ENCODE peak calls at places on chromosomes 11 and 22, in four cellular contexts. Y, H, M and D are unnamed samples.

GRCh38 chr11:114448749-114449484 is 9.7 kb downstream of the REXO2 start:
- DNase-seq in Y (no peak), H (no peak), M (no peak), D (no peak)

GRCh38 chr11:2574553-2575535 is 125.0 kb downstream of the KCNQ1OT1 start:
- DNase-seq in Y (no peak), H (no peak), M (no peak), D (no peak)

GRCh38 chr11:2739531-2740274 is 39.9 kb upstream of the KCNQ1OT1 start:
- DNase-seq in Y (no peak), H (peak), M (no peak), D (no peak)

GRCh38 chr11:117872962-117873827 is 3.3 kb downstream of the FXYD6 start:
- DNase-seq in Y (no peak), H (no peak), M (no peak), D (no peak)

GRCh38 chr11:92276773-92277172 is 52.2 kb downstream of the FAT3 start:
- DNase-seq in Y (no peak), H (no peak), M (no peak), D (no peak)

GRCh38 chr22:25490869-25491268 is 73.6 kb upstream of the GRK3 start:
- DNase-seq in Y (no peak), H (no peak), M (no peak), D (no peak)

GRCh38 chr11:110710520-110711381 is 1.5 kb downstream of the ARHGAP20 start:
- DNase-seq in Y (no peak), H (no peak), M (peak), D (peak)

GRCh38 chr11:73991471-73992006 is 8.9 kb upstream of the UCP2 start:
- DNase-seq in Y (peak), H (no peak), M (no peak), D (no peak)

GRCh38 chr11:34345991-34346480 is 11.8 kb downstream of the ABTB2 start:
- DNase-seq in Y (no peak), H (no peak), M (no peak), D (peak)

GRCh38 chr22:23251445-23252093 is 71.3 kb downstream of the BCR start:
- DNase-seq in Y (no peak), H (no peak), M (peak), D (no peak)

GRCh38 chr22:27461470-27461869 is 340.1 kb downstream of the MN1 start:
- DNase-seq in Y (no peak), H (no peak), M (no peak), D (no peak)

GRCh38 chr22:27460596-27461347 is 340.8 kb downstream of the MN1 start:
- DNase-seq in Y (no peak), H (no peak), M (no peak), D (no peak)

GRCh38 chr22:27463121-27463520 is 338.4 kb downstream of the MN1 start:
- DNase-seq in Y (no peak), H (no peak), M (no peak), D (no peak)

GRCh38 chr22:27459955-27460354 is 341.6 kb downstream of the MN1 start:
- DNase-seq in Y (no peak), H (no peak), M (no peak), D (no peak)

GRCh38 chr22:27462190-27462589 is 339.4 kb downstream of the MN1 start:
- DNase-seq in Y (no peak), H (no peak), M (peak), D (peak)
- TF ChIP-seq GABPA in Y (no peak), H (no peak), M (no peak), D (no peak)

DNA sequence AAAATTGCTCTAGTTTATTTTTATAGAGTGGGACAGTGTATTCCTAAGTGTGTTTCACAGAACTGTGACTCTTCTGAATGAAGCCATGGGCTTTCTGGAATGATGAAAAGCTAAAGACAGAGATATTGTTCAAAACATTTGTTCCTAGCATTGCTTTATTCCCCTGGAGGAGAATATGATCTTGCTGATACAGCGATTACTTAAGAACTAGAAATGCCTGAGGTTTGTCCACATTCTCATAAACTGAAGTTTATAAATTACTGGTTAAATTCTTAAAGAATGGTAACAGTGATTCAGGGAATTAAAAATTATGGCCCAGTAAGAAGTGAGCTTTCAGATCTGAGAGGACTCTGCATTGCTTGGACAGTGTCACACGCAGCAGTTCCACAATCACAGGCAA is 690.3 kb downstream of the FAM181B start:
- DNase-seq in Y (no peak), H (no peak), M (no peak), D (no peak)
- TF ChIP-seq MXI1 in Y (no peak), H (no peak), M (no peak), D (no peak)

GRCh38 chr11:849951-850776 is 7.5 kb downstream of the TSPAN4 start:
- DNase-seq in Y (no peak), H (no peak), M (no peak), D (peak)
- TF ChIP-seq SIN3A in Y (no peak), H (no peak), M (no peak), D (no peak)

GRCh38 chr11:1123970-1124369 is 33.8 kb upstream of the MUC5AC start:
- DNase-seq in Y (no peak), H (no peak), M (no peak), D (no peak)

GRCh38 chr11:1120532-1121342 is 37.0 kb upstream of the MUC5AC start:
- DNase-seq in Y (no peak), H (no peak), M (no peak), D (peak)

GRCh38 chr11:1121343-1122331 is 36.1 kb upstream of the MUC5AC start:
- DNase-seq in Y (no peak), H (no peak), M (no peak), D (peak)

GRCh38 chr11:1119282-1120146 is 38.2 kb upstream of the MUC5AC start:
- DNase-seq in Y (no peak), H (no peak), M (no peak), D (peak)

GRCh38 chr11:1122356-1123002 is 35.3 kb upstream of the MUC5AC start:
- DNase-seq in Y (no peak), H (no peak), M (no peak), D (peak)
- TF ChIP-seq GABPA in Y (no peak), H (no peak), M (no peak), D (no peak)